ENCODE peak calls at places on chromosomes 4 and X, in nine cellular contexts. C, W, Y, M, H, E, P, I and R are unnamed samples.

GRCh38 chr4:141467225-141467624 is 169.2 kb upstream of the IL15 start:
- DNase-seq in C (no peak), M (no peak), W (no peak), E (no peak), Y (no peak), I (no peak), H (no peak), P (no peak), R (no peak)

GRCh38 chrX:2552621-2553297 is 52.0 kb upstream of the DHRSX start:
- DNase-seq in W (no peak), C (no peak), P (peak), I (no peak), H (no peak), M (no peak), Y (no peak), E (no peak), R (no peak)

GRCh38 chrX:40622741-40623536 is at the start of gene MPC1L:
- DNase-seq in P (no peak), H (no peak), I (no peak), C (no peak), M (no peak), E (no peak), Y (no peak), W (no peak), R (no peak)

GRCh38 chr4:79913581-79913980 is 159.4 kb downstream of the ANTXR2 start:
- DNase-seq in E (no peak), C (no peak), Y (no peak), W (no peak), H (no peak), P (peak), M (no peak), I (no peak), R (no peak)

GRCh38 chrX:23786268-23786815 is 3.4 kb downstream of the SAT1 start:
- DNase-seq in Y (no peak), I (no peak), C (no peak), H (no peak), P (peak), E (no peak), M (no peak), W (no peak), R (no peak)

GRCh38 chrX:24575496-24575895 is 71.7 kb downstream of the PCYT1B start:
- DNase-seq in C (no peak), Y (no peak), H (no peak), E (no peak), P (no peak), M (no peak), W (no peak), I (no peak), R (no peak)

GRCh38 chr4:10173754-10174749 is 57.5 kb upstream of the WDR1 start:
- DNase-seq in H (no peak), C (no peak), Y (peak), I (no peak), W (peak), P (peak), M (peak), E (no peak), R (no peak)

GRCh38 chrX:24479924-24480722 is 15.0 kb downstream of the PDK3 start:
- DNase-seq in M (no peak), W (no peak), E (peak), P (no peak), C (peak), I (no peak), H (peak), Y (peak), R (peak)

GRCh38 chrX:1153940-1154339 is 58.5 kb downstream of the CRLF2 start:
- DNase-seq in M (no peak), E (no peak), W (no peak), I (no peak), C (no peak), Y (no peak), H (no peak), P (no peak), R (no peak)

GRCh38 chrX:19836337-19836736 is 51.1 kb downstream of the SH3KBP1 start:
- DNase-seq in M (no peak), W (no peak), I (no peak), Y (no peak), E (no peak), P (no peak), C (no peak), H (no peak), R (no peak)

GRCh38 chr4:7660640-7661039 is 225.9 kb upstream of the PSAPL1 start:
- DNase-seq in P (no peak), E (no peak), C (no peak), Y (no peak), W (no peak), I (no peak), H (no peak), M (peak), R (no peak)
- TF ChIP-seq CTCF in P (no peak), E (no peak), C (no peak), Y (no peak), W (no peak), I (no peak), H (no peak), M (no peak), R (no peak)

GRCh38 chr4:24984602-24985532 is 45.9 kb downstream of the LGI2 start:
- DNase-seq in M (no peak), C (no peak), Y (no peak), I (no peak), W (no peak), P (no peak), E (no peak), H (no peak), R (no peak)
- TF ChIP-seq CTCF in M (no peak), C (no peak), Y (no peak), I (peak), W (no peak), P (peak), E (no peak), H (no peak), R (no peak)

GRCh38 chrX:53684415-53685192 is 1.9 kb downstream of the HUWE1 start:
- DNase-seq in Y (no peak), W (no peak), P (peak), C (no peak), M (no peak), I (no peak), H (no peak), E (no peak), R (no peak)

GRCh38 chrX:53685711-53686110 is 808 bp downstream of the HUWE1 start:
- DNase-seq in H (no peak), I (no peak), W (no peak), C (no peak), M (no peak), P (no peak), Y (no peak), E (no peak), R (no peak)

GRCh38 chrX:53681661-53682060 is 4.9 kb downstream of the HUWE1 start:
- DNase-seq in W (no peak), E (no peak), C (no peak), M (no peak), P (peak), I (no peak), H (no peak), Y (no peak), R (no peak)

GRCh38 chrX:53682885-53683555 is 3.5 kb downstream of the HUWE1 start:
- DNase-seq in W (peak), I (peak), H (no peak), C (no peak), Y (no peak), M (no peak), P (peak), E (peak), R (peak)

DNA sequence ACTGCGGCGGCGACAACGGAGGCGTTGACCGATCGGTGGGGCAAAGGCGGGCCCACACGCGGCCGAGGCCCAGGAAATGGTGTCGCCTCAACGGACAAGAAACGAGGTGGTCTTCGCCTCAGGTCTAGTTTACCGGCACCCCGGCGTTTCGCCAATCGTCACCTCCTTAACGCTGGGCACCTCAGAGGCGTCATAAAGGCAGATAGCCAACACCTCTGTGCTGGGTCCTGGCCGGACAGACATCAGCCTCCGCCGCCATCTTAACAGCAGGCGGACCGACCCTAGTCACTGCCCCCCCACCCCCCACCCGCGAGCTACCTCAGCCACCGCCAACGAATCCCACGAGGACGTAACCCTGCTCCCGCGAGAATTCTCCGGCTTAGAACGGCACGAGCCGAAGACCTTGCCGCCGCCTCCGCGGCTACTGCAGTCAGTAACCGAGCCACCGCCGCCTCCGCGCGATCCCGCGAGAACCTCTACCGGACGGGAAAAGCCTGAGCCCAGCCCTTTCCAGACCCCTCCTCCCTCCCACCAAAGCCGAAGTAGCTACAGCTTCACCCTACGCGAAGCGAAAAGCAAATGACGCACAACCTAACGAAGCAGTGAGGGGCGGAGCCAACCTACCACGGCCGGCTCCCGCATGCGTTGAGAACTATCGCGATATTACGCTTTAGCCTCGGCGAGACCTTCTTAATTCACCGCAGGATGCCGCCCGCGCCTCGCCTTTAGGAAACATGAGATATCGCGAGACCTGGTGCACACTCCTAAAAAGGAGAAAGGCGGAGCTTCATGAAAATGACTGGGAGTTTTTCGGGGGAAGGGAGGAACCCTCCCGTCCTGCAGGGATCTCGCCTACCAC is 2.7 kb downstream of the HUWE1 start:
- DNase-seq in M (peak), Y (peak), I (peak), W (peak), E (peak), H (peak), C (peak), P (peak), R (peak)
- TF ChIP-seq CTCF in M (no peak), Y (no peak), I (no peak), W (no peak), E (no peak), H (no peak), C (no peak), P (no peak), R (no peak)

DNA sequence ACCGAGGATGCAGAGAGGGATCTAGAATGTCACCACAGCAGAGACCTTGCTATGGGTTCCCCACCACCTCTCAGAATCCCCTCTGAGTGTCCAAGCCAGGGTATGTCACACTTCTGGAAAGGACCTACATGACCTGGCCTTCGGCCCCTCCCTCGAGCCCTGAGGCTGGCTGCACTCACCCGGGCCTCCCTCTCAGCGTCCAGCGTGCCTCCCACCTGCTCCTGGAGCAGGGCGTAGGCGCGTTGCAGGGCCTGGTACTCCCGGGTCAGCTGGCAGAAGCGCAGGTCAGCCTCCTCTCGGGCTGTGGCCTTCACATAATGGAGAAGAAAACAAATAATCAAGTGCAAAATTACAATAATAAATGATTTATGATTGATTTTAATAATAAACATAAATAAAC is 43.9 kb upstream of the C4orf50 start:
- DNase-seq in H (no peak), W (no peak), P (no peak), C (no peak), I (no peak), M (no peak), E (no peak), Y (no peak), R (no peak)
- TF ChIP-seq CTCF in H (no peak), W (no peak), P (no peak), C (no peak), I (no peak), M (no peak), E (no peak), Y (no peak), R (no peak)